ENCODE peak calls at places on chromosomes 16 and 17, in seven cellular contexts. R is colonic mucosa, B is psoas muscle, V is left ventricle myocardium inferior, K is cardiac muscle cell, F is Karpas-422, H is Peyer's patch. L is an unnamed sample.

GRCh38 chr17:45161288-45162021 is at the start of gene HEXIM2:
- DNase-seq in B (peak; percentile 97), V (peak; percentile 98), K (peak; percentile 99), R (peak; percentile 99), F (peak; percentile 100), H (peak; percentile 99), L (peak; percentile 100)

GRCh38 chr17:2952174-2952845 is 111.1 kb downstream of the OR1D5 start:
- DNase-seq in F (no peak), V (no peak), B (no peak), K (no peak), H (peak; percentile 2), R (peak; percentile 12), L (peak; percentile 70)

GRCh38 chr17:40312131-40312731 is 3.3 kb downstream of the RARA start:
- DNase-seq in K (no peak), B (peak; percentile 60), R (no peak), F (no peak), V (peak; percentile 72), H (peak; percentile 44), L (peak; percentile 59)

GRCh38 chr17:63542942-63543821 is 7.1 kb upstream of the DCAF7 start:
- DNase-seq in H (peak; percentile 47), R (peak; percentile 43), V (no peak), B (no peak), F (no peak), K (no peak), L (no peak)

GRCh38 chr16:4392382-4393242 is 21.0 kb downstream of the VASN start:
- DNase-seq in R (no peak), V (peak; percentile 27), H (no peak), B (no peak), K (peak; percentile 46), F (no peak), L (no peak)

GRCh38 chr17:28828294-28829040 is 14.1 kb downstream of the FAM222B start:
- DNase-seq in B (no peak), V (no peak), R (no peak), K (no peak), H (peak; percentile 26), F (no peak), L (no peak)

GRCh38 chr16:11796227-11797165 is 562 bp downstream of the ZC3H7A start:
- DNase-seq in F (peak; percentile 65), V (peak; percentile 72), K (peak; percentile 50), R (peak; percentile 73), H (peak; percentile 79), B (peak; percentile 74), L (peak; percentile 11)

GRCh38 chr16:89216315-89217137 is 977 bp upstream of the ZNF778 start:
- DNase-seq in F (peak; percentile 91), R (peak; percentile 91), B (peak; percentile 78), H (peak; percentile 94), K (peak; percentile 86), V (peak; percentile 80), L (peak; percentile 57)

GRCh38 chr17:15092762-15093161 is 172.4 kb downstream of the PMP22 start:
- DNase-seq in B (no peak), K (no peak), R (no peak), H (no peak), V (no peak), F (no peak), L (peak; percentile 32)

GRCh38 chr16:48188449-48189102 is 32.8 kb upstream of the ABCC12 start:
- DNase-seq in R (no peak), H (no peak), K (no peak), V (no peak), F (peak; percentile 66), B (no peak), L (no peak)

GRCh38 chr16:26605872-26606271 is 460.9 kb upstream of the C16orf82 start:
- DNase-seq in F (no peak), K (no peak), H (no peak), B (no peak), V (no peak), R (no peak), L (no peak)

GRCh38 chr17:21388066-21388465 is 11.9 kb downstream of the KCNJ12 start:
- DNase-seq in V (peak; percentile 67), K (no peak), B (no peak), R (no peak), H (no peak), F (no peak), L (no peak)

GRCh38 chr17:21388944-21389343 is 12.8 kb downstream of the KCNJ12 start:
- DNase-seq in K (no peak), V (no peak), F (no peak), R (no peak), H (no peak), B (no peak), L (no peak)

GRCh38 chr17:21387616-21388015 is 11.5 kb downstream of the KCNJ12 start:
- DNase-seq in B (no peak), K (no peak), R (no peak), F (no peak), V (no peak), H (no peak), L (no peak)

GRCh38 chr17:21382560-21383495 is 6.7 kb downstream of the KCNJ12 start:
- DNase-seq in H (no peak), F (no peak), R (no peak), V (no peak), K (no peak), B (no peak), L (no peak)

GRCh38 chr17:21385281-21385845 is 9.2 kb downstream of the KCNJ12 start:
- DNase-seq in K (no peak), H (no peak), B (no peak), R (no peak), V (no peak), F (no peak), L (no peak)
- H3K4me1 ChIP-seq in K (peaks cover 8% of the 10 kb centered on the region), H (no peaks in the 10 kb centered on the region), B (peaks cover 11% of the 10 kb centered on the region), R (no peaks in the 10 kb centered on the region), V (peaks cover 34% of the 10 kb centered on the region), F (peaks cover 32% of the 10 kb centered on the region), L (no peaks in the 10 kb centered on the region)

GRCh38 chr16:84751241-84751640 is 51.4 kb downstream of the USP10 start:
- DNase-seq in K (no peak), R (peak; percentile 48), H (peak; percentile 78), B (no peak), V (no peak), F (no peak), L (no peak)

GRCh38 chr16:84753412-84754325 is 53.9 kb downstream of the USP10 start:
- DNase-seq in R (no peak), B (no peak), V (no peak), F (no peak), K (no peak), H (no peak), L (no peak)

GRCh38 chr16:84752600-84752999 is 52.8 kb downstream of the USP10 start:
- DNase-seq in B (no peak), H (no peak), K (no peak), V (no peak), F (no peak), R (no peak), L (no peak)

GRCh38 chr16:84749815-84750214 is 50.0 kb downstream of the USP10 start:
- DNase-seq in H (no peak), R (no peak), B (no peak), V (no peak), F (no peak), K (no peak), L (no peak)

GRCh38 chr16:84751947-84752346 is 52.1 kb downstream of the USP10 start:
- DNase-seq in R (no peak), H (no peak), B (no peak), F (no peak), V (no peak), K (no peak), L (peak; percentile 11)
- H3K4me1 ChIP-seq in R (peaks cover 7% of the 10 kb centered on the region), H (peaks cover 19% of the 10 kb centered on the region), B (peaks cover 27% of the 10 kb centered on the region), F (peaks cover 16% of the 10 kb centered on the region), V (peaks cover 43% of the 10 kb centered on the region), K (no peaks in the 10 kb centered on the region), L (peaks cover 11% of the 10 kb centered on the region)

GRCh38 chr17:75488693-75489510 is 26.4 kb downstream of the CASKIN2 start:
- DNase-seq in F (no peak), K (no peak), H (no peak), B (no peak), V (no peak), R (no peak), L (no peak)
- H3K4me1 ChIP-seq in F (peaks cover 11% of the 10 kb centered on the region), K (no peaks in the 10 kb centered on the region), H (peaks cover 33% of the 10 kb centered on the region), B (peaks cover 70% of the 10 kb centered on the region), V (peaks cover 63% of the 10 kb centered on the region), R (peaks cover 11% of the 10 kb centered on the region), L (no peaks in the 10 kb centered on the region)

GRCh38 chr16:67238806-67239470 is 8.3 kb downstream of the FHOD1 start:
- DNase-seq in B (no peak), K (no peak), F (no peak), V (no peak), R (no peak), H (no peak), L (no peak)

GRCh38 chr16:67240506-67240905 is 6.8 kb downstream of the FHOD1 start:
- DNase-seq in V (no peak), K (no peak), B (no peak), F (no peak), R (no peak), H (no peak), L (peak; percentile 19)

GRCh38 chr16:67243481-67243880 is 3.8 kb downstream of the FHOD1 start:
- DNase-seq in B (no peak), R (no peak), K (no peak), H (no peak), V (no peak), F (no peak), L (no peak)

GRCh38 chr16:67242138-67242730 is 5.0 kb downstream of the FHOD1 start:
- DNase-seq in R (no peak), B (no peak), K (no peak), F (no peak), H (no peak), V (no peak), L (no peak)

DNA sequence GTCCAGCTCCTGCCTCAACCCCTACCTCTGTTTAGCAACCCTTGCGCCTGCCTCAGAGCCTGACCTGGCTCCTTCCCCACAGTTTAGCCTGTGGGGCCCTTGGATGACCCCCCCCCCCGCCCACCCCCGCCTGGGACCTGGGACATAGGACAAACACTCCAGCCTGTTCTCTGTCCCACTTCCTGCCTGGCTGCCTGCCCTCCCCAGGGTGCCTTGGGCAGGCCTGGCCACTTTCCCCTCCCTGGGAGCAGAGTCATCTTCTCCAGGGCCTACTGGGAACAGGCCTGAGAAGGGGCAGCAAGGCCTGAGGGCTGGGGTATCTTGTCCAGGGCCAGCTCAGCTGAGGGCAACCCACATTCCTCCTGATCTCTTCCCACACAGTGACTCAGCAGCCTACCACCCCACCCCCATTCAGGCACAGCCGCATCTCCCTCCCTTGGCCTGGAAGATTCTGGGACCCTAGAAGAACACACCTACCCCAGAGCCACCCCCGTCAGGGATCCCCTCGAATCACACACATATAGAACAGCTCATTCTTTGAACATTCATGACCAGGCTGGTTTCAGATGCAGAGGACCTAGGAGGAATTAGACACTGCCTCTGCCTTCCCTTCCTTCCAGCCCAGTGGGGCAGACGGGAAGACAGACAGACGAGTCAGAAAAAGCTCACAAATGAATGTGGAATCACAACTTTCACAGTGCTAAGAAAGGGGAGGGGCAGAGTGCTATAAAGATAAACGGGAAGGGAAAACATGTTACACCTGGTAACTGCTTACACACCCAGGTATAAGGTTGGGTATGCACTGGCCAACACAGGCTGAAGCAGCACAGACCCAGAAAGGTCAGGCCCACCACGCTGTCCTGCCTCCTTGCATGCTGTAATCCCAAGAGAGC is 6.0 kb downstream of the FHOD1 start:
- DNase-seq in H (peak; percentile 70), B (peak; percentile 85), V (peak; percentile 81), F (no peak), K (no peak), R (peak; percentile 81), L (peak; percentile 79)
- H3K4me1 ChIP-seq in H (peaks cover 58% of the 10 kb centered on the region), B (peaks cover 74% of the 10 kb centered on the region), V (peaks cover 66% of the 10 kb centered on the region), F (peaks cover 34% of the 10 kb centered on the region), K (no peaks in the 10 kb centered on the region), R (peaks cover 22% of the 10 kb centered on the region), L (peaks cover 54% of the 10 kb centered on the region)

GRCh38 chr17:57906910-57907309 is 48.3 kb downstream of the CUEDC1 start:
- DNase-seq in F (peak; percentile 68), V (no peak), H (no peak), R (no peak), B (no peak), K (peak; percentile 42), L (no peak)
- H3K4me1 ChIP-seq in F (peaks cover 20% of the 10 kb centered on the region), V (peaks cover 82% of the 10 kb centered on the region), H (peaks cover 39% of the 10 kb centered on the region), R (peaks cover 38% of the 10 kb centered on the region), B (peaks cover 50% of the 10 kb centered on the region), K (peaks cover 11% of the 10 kb centered on the region), L (peaks cover 39% of the 10 kb centered on the region)

GRCh38 chr16:566475-567361 is at the start of gene NHLRC4:
- DNase-seq in K (peak; percentile 70), H (peak; percentile 90), R (peak; percentile 76), F (peak; percentile 92), B (peak; percentile 75), V (peak; percentile 83), L (no peak)
- H3K4me1 ChIP-seq in K (peaks cover 32% of the 10 kb centered on the region), H (peaks cover 49% of the 10 kb centered on the region), R (peaks cover 20% of the 10 kb centered on the region), F (peaks cover 37% of the 10 kb centered on the region), B (peaks cover 16% of the 10 kb centered on the region), V (peaks cover 48% of the 10 kb centered on the region), L (peaks cover 6% of the 10 kb centered on the region)

L was measured in PC-3.